ENCODE peak calls at places on chromosomes 13 and 19, in seven cellular contexts. One of them, this sample, is unnamed.

GRCh38 chr13:28568286-28568685 is 73.4 kb upstream of the FLT1 start:
- DNase-seq in BJ: no peak
- DNase-seq in fibroblast of the aortic adventitia: peak
- DNase-seq in adrenal gland: peak
- DNase-seq in heart right ventricle: peak
- DNase-seq in osteocyte: no peak
- DNase-seq in psoas muscle: peak
- DNase-seq in this sample: peak

GRCh38 chr13:112042496-112042895 is 24.5 kb upstream of the SOX1 start:
- DNase-seq in adrenal gland: no peak
- DNase-seq in psoas muscle: no peak
- DNase-seq in heart right ventricle: no peak
- DNase-seq in osteocyte: no peak
- DNase-seq in fibroblast of the aortic adventitia: no peak
- DNase-seq in BJ: no peak
- DNase-seq in this sample: no peak

GRCh38 chr19:16587031-16588023 is 15.1 kb upstream of the SLC35E1 start:
- DNase-seq in BJ: no peak
- DNase-seq in fibroblast of the aortic adventitia: no peak
- DNase-seq in osteocyte: no peak
- DNase-seq in psoas muscle: no peak
- DNase-seq in adrenal gland: peak
- DNase-seq in heart right ventricle: no peak
- DNase-seq in this sample: no peak

GRCh38 chr19:45076851-45077730 is 813 bp upstream of the ZNF296 start:
- DNase-seq in fibroblast of the aortic adventitia: no peak
- DNase-seq in osteocyte: no peak
- DNase-seq in adrenal gland: no peak
- DNase-seq in psoas muscle: no peak
- DNase-seq in heart right ventricle: no peak
- DNase-seq in BJ: no peak
- DNase-seq in this sample: no peak

GRCh38 chr19:32809254-32809653 is 60.3 kb downstream of the SLC7A9 start:
- DNase-seq in fibroblast of the aortic adventitia: no peak
- DNase-seq in psoas muscle: no peak
- DNase-seq in osteocyte: no peak
- DNase-seq in adrenal gland: no peak
- DNase-seq in heart right ventricle: no peak
- DNase-seq in BJ: no peak
- DNase-seq in this sample: peak

GRCh38 chr13:86006317-86006716 is 207.1 kb upstream of the SLITRK6 start:
- DNase-seq in heart right ventricle: no peak
- DNase-seq in adrenal gland: no peak
- DNase-seq in BJ: no peak
- DNase-seq in osteocyte: no peak
- DNase-seq in fibroblast of the aortic adventitia: no peak
- DNase-seq in psoas muscle: no peak
- DNase-seq in this sample: no peak

GRCh38 chr19:34319785-34320184 is 45.2 kb upstream of the GPI start:
- DNase-seq in psoas muscle: peak
- DNase-seq in fibroblast of the aortic adventitia: no peak
- DNase-seq in osteocyte: no peak
- DNase-seq in adrenal gland: peak
- DNase-seq in BJ: no peak
- DNase-seq in heart right ventricle: no peak
- DNase-seq in this sample: no peak

GRCh38 chr13:73879346-73880020 is 254.7 kb downstream of the KLF12 start:
- DNase-seq in psoas muscle: no peak
- DNase-seq in adrenal gland: no peak
- DNase-seq in heart right ventricle: no peak
- DNase-seq in osteocyte: no peak
- DNase-seq in BJ: no peak
- DNase-seq in fibroblast of the aortic adventitia: no peak
- DNase-seq in this sample: no peak

GRCh38 chr13:26508885-26509284 is 48.6 kb upstream of the WASF3 start:
- DNase-seq in adrenal gland: peak
- DNase-seq in fibroblast of the aortic adventitia: peak
- DNase-seq in osteocyte: no peak
- DNase-seq in heart right ventricle: peak
- DNase-seq in BJ: peak
- DNase-seq in psoas muscle: peak
- DNase-seq in this sample: no peak

GRCh38 chr19:43522929-43523328 is 4.1 kb downstream of the ETHE1 start:
- DNase-seq in adrenal gland: no peak
- DNase-seq in psoas muscle: no peak
- DNase-seq in BJ: no peak
- DNase-seq in osteocyte: no peak
- DNase-seq in heart right ventricle: no peak
- DNase-seq in fibroblast of the aortic adventitia: no peak
- DNase-seq in this sample: no peak

GRCh38 chr13:79782541-79783216 is 301.7 kb downstream of the NDFIP2 start:
- DNase-seq in osteocyte: no peak
- DNase-seq in BJ: no peak
- DNase-seq in psoas muscle: peak
- DNase-seq in adrenal gland: peak
- DNase-seq in fibroblast of the aortic adventitia: peak
- DNase-seq in heart right ventricle: peak
- DNase-seq in this sample: no peak

GRCh38 chr19:32392142-32392541 is 13.4 kb upstream of the DPY19L3 start:
- DNase-seq in osteocyte: no peak
- DNase-seq in adrenal gland: no peak
- DNase-seq in fibroblast of the aortic adventitia: no peak
- DNase-seq in heart right ventricle: no peak
- DNase-seq in psoas muscle: no peak
- DNase-seq in BJ: no peak
- DNase-seq in this sample: no peak

GRCh38 chr13:23945612-23946011 is 48.3 kb upstream of the C1QTNF9B start:
- DNase-seq in osteocyte: no peak
- DNase-seq in BJ: no peak
- DNase-seq in heart right ventricle: no peak
- DNase-seq in fibroblast of the aortic adventitia: no peak
- DNase-seq in adrenal gland: no peak
- DNase-seq in psoas muscle: no peak
- DNase-seq in this sample: no peak

GRCh38 chr13:91158015-91158390 is 189.5 kb upstream of the MIR17HG start:
- DNase-seq in BJ: no peak
- DNase-seq in osteocyte: no peak
- DNase-seq in adrenal gland: no peak
- DNase-seq in psoas muscle: no peak
- DNase-seq in fibroblast of the aortic adventitia: no peak
- DNase-seq in heart right ventricle: no peak
- DNase-seq in this sample: no peak

DNA sequence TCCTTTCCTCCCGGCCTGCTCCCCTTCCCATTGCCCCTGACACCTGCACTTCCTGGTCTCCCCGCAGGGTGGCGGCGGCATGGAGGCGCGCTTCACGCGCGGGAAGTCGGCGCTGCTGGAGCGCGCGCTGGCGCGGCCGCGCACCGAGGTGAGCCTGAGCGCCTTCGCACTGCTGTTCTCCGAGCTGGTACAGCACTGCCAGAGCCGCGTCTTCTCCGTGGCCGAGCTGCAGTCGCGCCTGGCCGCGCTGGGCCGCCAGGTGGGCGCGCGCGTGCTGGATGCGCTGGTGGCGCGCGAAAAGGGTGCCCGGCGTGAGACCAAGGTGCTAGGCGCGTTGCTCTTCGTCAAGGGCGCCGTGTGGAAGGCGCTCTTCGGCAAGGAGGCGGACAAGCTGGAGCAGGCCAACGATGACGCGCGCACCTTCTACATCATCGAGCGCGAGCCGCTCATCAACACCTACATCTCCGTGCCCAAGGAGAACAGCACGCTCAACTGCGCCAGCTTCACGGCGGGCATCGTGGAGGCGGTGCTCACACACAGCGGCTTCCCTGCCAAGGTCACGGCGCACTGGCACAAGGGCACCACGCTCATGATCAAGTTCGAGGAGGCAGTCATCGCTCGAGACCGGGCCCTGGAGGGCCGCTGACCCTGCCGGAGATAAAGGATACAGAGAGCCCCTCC is 1.7 kb downstream of the TRAPPC5 start:
- DNase-seq in osteocyte: no peak
- DNase-seq in heart right ventricle: peak
- DNase-seq in fibroblast of the aortic adventitia: no peak
- DNase-seq in psoas muscle: no peak
- DNase-seq in adrenal gland: no peak
- DNase-seq in BJ: no peak
- DNase-seq in this sample: no peak
- TF ChIP-seq CTCF in osteocyte: no peak
- TF ChIP-seq CTCF in heart right ventricle: no peak
- TF ChIP-seq CTCF in fibroblast of the aortic adventitia: peak
- TF ChIP-seq CTCF in psoas muscle: no peak
- TF ChIP-seq CTCF in adrenal gland: no peak
- TF ChIP-seq CTCF in BJ: no peak
- TF ChIP-seq CTCF in this sample: no peak

DNA sequence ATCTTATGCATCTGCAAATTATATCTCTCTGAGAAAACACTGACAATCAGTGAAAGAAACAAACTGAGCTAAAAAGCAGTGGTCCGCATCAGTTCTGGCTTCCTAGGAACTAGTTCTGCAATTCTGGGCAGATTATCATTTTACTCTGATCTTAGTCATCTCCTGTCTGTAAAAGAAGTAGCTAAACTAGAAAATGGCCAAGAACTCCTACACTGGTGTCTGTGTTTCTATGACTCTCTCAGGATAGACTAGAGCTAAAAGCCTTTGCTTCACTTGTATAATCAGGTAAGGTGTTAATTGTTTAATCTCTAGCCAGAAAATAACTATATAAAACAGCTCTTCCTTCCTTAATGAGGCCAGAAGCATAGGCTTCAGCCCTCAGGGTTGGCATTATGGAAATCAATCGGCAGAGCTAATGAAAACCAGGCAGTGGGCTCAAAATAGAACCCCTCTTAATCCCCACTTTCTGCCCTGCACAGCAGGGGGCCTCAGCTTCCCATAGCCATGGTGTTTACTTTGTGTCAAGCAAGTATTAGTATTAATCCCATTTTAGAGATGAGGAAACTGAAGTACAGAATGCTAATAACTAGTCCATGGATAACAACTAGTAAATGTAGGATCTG is 459.2 kb downstream of the FGF14 start:
- DNase-seq in BJ: no peak
- DNase-seq in osteocyte: no peak
- DNase-seq in heart right ventricle: no peak
- DNase-seq in psoas muscle: no peak
- DNase-seq in adrenal gland: no peak
- DNase-seq in fibroblast of the aortic adventitia: no peak
- DNase-seq in this sample: no peak
- TF ChIP-seq CTCF in BJ: no peak
- TF ChIP-seq CTCF in osteocyte: no peak
- TF ChIP-seq CTCF in heart right ventricle: peak
- TF ChIP-seq CTCF in psoas muscle: peak
- TF ChIP-seq CTCF in adrenal gland: no peak
- TF ChIP-seq CTCF in fibroblast of the aortic adventitia: no peak
- TF ChIP-seq CTCF in this sample: no peak

GRCh38 chr19:48826606-48827020 is 9.7 kb downstream of the HSD17B14 start:
- DNase-seq in psoas muscle: no peak
- DNase-seq in adrenal gland: no peak
- DNase-seq in osteocyte: no peak
- DNase-seq in fibroblast of the aortic adventitia: no peak
- DNase-seq in heart right ventricle: no peak
- DNase-seq in BJ: no peak
- DNase-seq in this sample: peak
- TF ChIP-seq CTCF in psoas muscle: no peak
- TF ChIP-seq CTCF in adrenal gland: no peak
- TF ChIP-seq CTCF in osteocyte: no peak
- TF ChIP-seq CTCF in fibroblast of the aortic adventitia: peak
- TF ChIP-seq CTCF in heart right ventricle: no peak
- TF ChIP-seq CTCF in BJ: no peak
- TF ChIP-seq CTCF in this sample: peak

GRCh38 chr13:113842336-113843062 is 21.4 kb downstream of the GAS6 start:
- DNase-seq in BJ: no peak
- DNase-seq in osteocyte: no peak
- DNase-seq in heart right ventricle: no peak
- DNase-seq in adrenal gland: no peak
- DNase-seq in fibroblast of the aortic adventitia: no peak
- DNase-seq in psoas muscle: no peak
- DNase-seq in this sample: no peak

GRCh38 chr13:113843063-113843654 is 20.7 kb downstream of the GAS6 start:
- DNase-seq in psoas muscle: no peak
- DNase-seq in adrenal gland: no peak
- DNase-seq in fibroblast of the aortic adventitia: no peak
- DNase-seq in heart right ventricle: no peak
- DNase-seq in osteocyte: no peak
- DNase-seq in BJ: no peak
- DNase-seq in this sample: no peak

GRCh38 chr13:113845723-113846638 is 17.9 kb downstream of the GAS6 start:
- DNase-seq in BJ: no peak
- DNase-seq in heart right ventricle: no peak
- DNase-seq in fibroblast of the aortic adventitia: no peak
- DNase-seq in psoas muscle: no peak
- DNase-seq in osteocyte: no peak
- DNase-seq in adrenal gland: no peak
- DNase-seq in this sample: no peak

GRCh38 chr13:113845055-113845454 is 18.8 kb downstream of the GAS6 start:
- DNase-seq in fibroblast of the aortic adventitia: no peak
- DNase-seq in psoas muscle: no peak
- DNase-seq in adrenal gland: no peak
- DNase-seq in BJ: no peak
- DNase-seq in osteocyte: no peak
- DNase-seq in heart right ventricle: no peak
- DNase-seq in this sample: no peak

DNA sequence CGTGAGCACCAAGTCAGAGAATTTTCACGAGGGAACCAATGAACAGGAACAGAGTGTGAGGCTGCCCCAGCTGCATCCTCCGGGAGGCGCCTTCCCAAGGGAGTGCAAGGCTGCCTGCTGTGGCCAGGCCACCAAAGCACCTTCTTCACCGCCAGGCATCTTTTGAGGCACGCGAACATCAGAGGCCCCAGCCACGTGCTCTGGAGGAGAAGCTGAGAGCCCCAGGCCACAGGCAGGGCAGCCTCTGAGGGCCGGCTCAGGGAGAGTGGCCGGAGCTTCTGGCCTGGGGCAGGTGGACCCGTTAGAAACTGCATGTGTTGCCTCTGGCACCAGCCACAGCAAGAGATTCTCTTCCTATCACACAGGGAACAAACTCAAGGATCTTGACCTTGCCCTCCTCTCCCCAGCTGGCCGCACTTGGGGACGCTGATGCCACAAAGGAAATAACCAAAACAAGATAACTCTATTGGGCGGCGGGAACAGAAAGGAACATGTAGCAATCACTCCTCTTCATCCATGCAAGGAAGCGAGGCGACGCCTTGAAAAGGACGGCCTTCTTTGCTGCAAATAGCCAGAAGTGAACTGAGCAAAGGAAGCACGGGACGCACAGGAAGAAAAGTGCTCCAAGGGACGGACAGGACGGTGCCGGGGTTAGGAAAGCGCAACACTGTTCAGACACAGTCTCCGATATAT is 19.9 kb downstream of the GAS6 start:
- DNase-seq in adrenal gland: peak
- DNase-seq in heart right ventricle: no peak
- DNase-seq in osteocyte: no peak
- DNase-seq in BJ: no peak
- DNase-seq in fibroblast of the aortic adventitia: no peak
- DNase-seq in psoas muscle: no peak
- DNase-seq in this sample: no peak
- TF ChIP-seq CTCF in adrenal gland: no peak
- TF ChIP-seq CTCF in heart right ventricle: no peak
- TF ChIP-seq CTCF in osteocyte: no peak
- TF ChIP-seq CTCF in BJ: no peak
- TF ChIP-seq CTCF in fibroblast of the aortic adventitia: no peak
- TF ChIP-seq CTCF in psoas muscle: no peak
- TF ChIP-seq CTCF in this sample: no peak

This sample was measured in LNCaP clone FGC.